ENCODE peak calls at places on chromosomes 6 and 20, in six cellular contexts. M is HepG2, T is K562, Q is NB4, R is A549, W is GM12878. P is an unnamed sample.

GRCh38 chr6:69391106-69391505 is 405.7 kb downstream of the LMBRD1 start:
- DNase-seq in W (no peak), R (no peak), Q (no peak), T (no peak), M (no peak), P (no peak)

GRCh38 chr6:11644601-11645000 is 107.1 kb downstream of the TMEM170B start:
- DNase-seq in M (no peak), W (no peak), Q (no peak), T (no peak), R (no peak), P (no peak)

GRCh38 chr6:148835920-148836441 is 89.2 kb downstream of the UST start:
- DNase-seq in M (no peak), W (no peak), R (no peak), T (no peak), Q (no peak), P (no peak)

GRCh38 chr20:11045412-11046175 is 371.8 kb upstream of the JAG1 start:
- DNase-seq in R (no peak), M (peak), W (no peak), T (no peak), Q (no peak), P (no peak)

GRCh38 chr6:163490826-163491577 is 76.5 kb downstream of the QKI start:
- DNase-seq in T (no peak), M (no peak), R (peak), W (no peak), Q (no peak), P (peak)

GRCh38 chr20:20666359-20666758 is 46.1 kb downstream of the RALGAPA2 start:
- DNase-seq in T (no peak), M (no peak), W (no peak), Q (peak), R (no peak), P (peak)

GRCh38 chr6:135842618-135843392 is 8.7 kb upstream of the PDE7B start:
- DNase-seq in T (no peak), R (no peak), W (no peak), M (no peak), Q (no peak), P (no peak)

GRCh38 chr6:113315068-113315467 is 542.1 kb upstream of the MARCKS start:
- DNase-seq in T (no peak), R (no peak), W (no peak), M (no peak), Q (no peak), P (no peak)

GRCh38 chr20:3646067-3646440 is 17.1 kb downstream of the GFRA4 start:
- DNase-seq in M (no peak), R (no peak), W (no peak), Q (no peak), T (no peak), P (no peak)

GRCh38 chr6:27617700-27618689 is 145.1 kb upstream of the ZNF184 start:
- DNase-seq in M (no peak), R (peak), Q (peak), T (peak), W (no peak), P (peak)

GRCh38 chr6:23245559-23245958 is 676.2 kb downstream of the HDGFL1 start:
- DNase-seq in Q (no peak), W (no peak), M (no peak), T (no peak), R (no peak), P (no peak)

GRCh38 chr6:111739257-111739696 is 133.6 kb upstream of the TRAF3IP2 start:
- DNase-seq in R (no peak), M (no peak), Q (no peak), W (no peak), T (no peak), P (no peak)

GRCh38 chr20:4041748-4042411 is 26.5 kb upstream of the RNF24 start:
- DNase-seq in T (peak), Q (peak), R (peak), M (no peak), W (no peak), P (peak)

GRCh38 chr6:139839506-139840156 is 465.2 kb upstream of the CITED2 start:
- DNase-seq in W (no peak), Q (peak), M (no peak), R (no peak), T (no peak), P (no peak)

GRCh38 chr20:4956200-4956810 is 45.0 kb downstream of the SLC23A2 start:
- DNase-seq in M (peak), W (no peak), T (peak), R (peak), Q (peak), P (peak)

GRCh38 chr6:45504947-45505346 is 127.2 kb upstream of the SUPT3H start:
- DNase-seq in Q (no peak), R (no peak), T (no peak), W (no peak), M (no peak), P (peak)

GRCh38 chr6:30767158-30767943 is 23.0 kb upstream of the IER3 start:
- DNase-seq in R (no peak), Q (no peak), T (peak), W (peak), M (no peak), P (no peak)

GRCh38 chr20:18585134-18585533 is 2.7 kb upstream of the DTD1 start:
- DNase-seq in M (peak), Q (no peak), T (no peak), W (no peak), R (no peak), P (no peak)

GRCh38 chr20:62427172-62428007 is at the start of gene RBBP8NL:
- DNase-seq in M (no peak), T (no peak), Q (no peak), R (no peak), W (no peak), P (no peak)

GRCh38 chr6:6503186-6503585 is 85.3 kb upstream of the LY86 start:
- DNase-seq in T (no peak), W (no peak), R (no peak), M (no peak), Q (no peak), P (no peak)

GRCh38 chr6:1846611-1847010 is 236.9 kb downstream of the FOXC1 start:
- DNase-seq in R (no peak), T (no peak), Q (no peak), M (no peak), W (no peak), P (no peak)

GRCh38 chr20:38321959-38322598 is 18.1 kb downstream of the BPI start:
- DNase-seq in R (peak), Q (peak), T (peak), W (no peak), M (peak), P (peak)

GRCh38 chr6:169918239-169918953 is 167.0 kb downstream of the ERMARD start:
- DNase-seq in M (no peak), Q (no peak), R (no peak), T (no peak), W (no peak), P (peak)

GRCh38 chr6:100803264-100803663 is 77.9 kb downstream of the ASCC3 start:
- DNase-seq in M (no peak), R (no peak), Q (peak), W (no peak), T (no peak), P (no peak)

GRCh38 chr6:14804001-14804401 is 441.9 kb upstream of the JARID2 start:
- DNase-seq in Q (no peak), R (no peak), T (no peak), M (no peak), W (no peak), P (no peak)

GRCh38 chr20:38126146-38126912 is 38.7 kb downstream of the TGM2 start:
- DNase-seq in W (no peak), Q (no peak), T (no peak), M (no peak), R (no peak), P (no peak)

GRCh38 chr6:81748946-81749345 is 3.5 kb downstream of the TENT5A start:
- DNase-seq in W (no peak), Q (peak), T (no peak), M (no peak), R (no peak), P (peak)

GRCh38 chr6:37205189-37205996 is 35.4 kb downstream of the PIM1 start:
- DNase-seq in M (no peak), Q (no peak), R (no peak), T (peak), W (no peak), P (no peak)

GRCh38 chr6:113856011-113856551 is 1.1 kb upstream of the MARCKS start:
- DNase-seq in W (no peak), M (no peak), Q (peak), R (peak), T (no peak), P (no peak)

GRCh38 chr6:153043719-153044118 is 41.2 kb upstream of the MTRF1L start:
- DNase-seq in R (no peak), Q (no peak), M (no peak), W (no peak), T (no peak), P (no peak)

GRCh38 chr20:25364879-25365699 is 25.5 kb downstream of the ABHD12 start:
- DNase-seq in T (no peak), M (no peak), Q (no peak), R (no peak), W (no peak), P (no peak)

GRCh38 chr6:38169221-38169674 is 349.7 kb downstream of the ZFAND3 start:
- DNase-seq in T (no peak), W (no peak), M (no peak), R (no peak), Q (no peak), P (no peak)

GRCh38 chr6:83151114-83151513 is 42.0 kb downstream of the PGM3 start:
- DNase-seq in T (no peak), W (no peak), M (no peak), Q (no peak), R (no peak), P (no peak)

GRCh38 chr6:47264775-47265184 is 44.9 kb downstream of the TNFRSF21 start:
- DNase-seq in M (no peak), T (no peak), W (no peak), R (no peak), Q (no peak), P (peak)

DNA sequence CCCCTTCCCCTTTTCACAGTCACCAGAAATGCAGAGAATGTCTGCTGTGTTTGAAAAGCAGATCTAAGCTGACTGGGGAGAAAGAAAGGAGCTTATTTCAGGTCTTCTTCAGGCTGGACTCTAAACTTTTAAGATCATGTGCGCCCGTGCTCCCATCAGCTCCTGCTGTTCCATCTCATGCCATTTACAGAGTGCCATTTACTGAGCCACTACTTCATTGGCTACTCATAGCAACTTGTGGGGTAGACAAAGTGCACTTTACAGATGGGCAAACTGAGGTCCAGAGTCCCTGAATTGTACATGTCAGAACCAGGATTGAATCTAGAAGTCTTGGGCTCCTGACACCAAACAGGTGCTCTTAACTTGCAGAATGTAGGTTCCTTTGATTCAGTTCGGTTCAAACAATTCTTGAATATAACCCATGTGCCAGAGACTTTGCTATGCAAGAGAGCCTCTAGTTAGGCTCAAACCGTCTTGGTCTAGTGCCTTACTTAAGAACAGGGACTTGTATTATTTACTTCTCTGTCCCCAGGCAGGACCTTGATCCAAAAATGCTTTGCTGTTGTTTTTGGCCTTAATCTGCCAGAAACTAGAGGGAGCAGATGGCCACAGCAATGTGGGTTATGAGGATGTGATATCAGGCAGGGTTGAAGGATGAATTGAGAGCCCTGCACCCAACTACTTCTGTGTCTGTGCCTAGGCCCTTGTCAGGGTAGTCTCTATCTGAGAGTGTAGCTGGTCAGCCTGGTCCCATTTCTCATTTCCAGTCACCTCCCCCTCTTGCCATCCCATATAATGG is 56.4 kb downstream of the RALY start:
- DNase-seq in T (no peak), M (no peak), Q (no peak), W (no peak), R (no peak), P (no peak)
- TF ChIP-seq POLR2A in T (no peak), M (no peak), Q (no peak), W (no peak), R (no peak), P (no peak)

GRCh38 chr20:13302647-13303425 is 81.8 kb downstream of the ISM1 start:
- DNase-seq in R (peak), Q (peak), M (peak), T (peak), W (no peak), P (peak)
- TF ChIP-seq MYC in R (no peak), Q (no peak), M (no peak), T (no peak), W (no peak), P (no peak)

GRCh38 chr6:3162565-3163247 is 5.4 kb upstream of the TUBB2A start:
- DNase-seq in W (no peak), R (peak), M (peak), Q (peak), T (peak), P (peak)
- TF ChIP-seq POLR2A in W (no peak), R (peak), M (peak), Q (peak), T (peak), P (peak)

DNA sequence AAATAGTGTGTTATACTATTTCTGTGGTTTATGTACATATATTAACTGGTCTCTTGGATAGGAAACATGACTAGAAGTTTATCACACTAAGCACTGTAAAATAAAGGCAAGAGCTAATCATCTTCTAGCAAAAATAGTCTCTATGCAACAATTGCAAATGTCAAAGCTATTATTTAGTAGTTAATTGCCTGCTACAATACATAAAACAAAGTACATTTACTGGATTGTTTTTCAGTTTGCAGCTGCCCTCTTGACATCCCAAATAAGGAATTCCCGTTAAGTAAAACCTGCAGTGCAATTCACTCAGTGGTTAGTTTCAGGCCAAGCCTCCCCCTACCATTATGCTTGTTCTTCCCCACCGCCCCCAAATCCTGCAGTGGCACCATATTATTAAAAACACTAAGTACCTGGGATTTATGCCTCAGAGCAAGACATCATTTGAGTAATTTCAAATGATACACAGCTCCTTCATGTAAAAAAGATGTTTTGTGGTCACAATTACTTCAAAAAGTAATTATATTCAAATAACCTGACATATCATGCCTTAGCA is 1.6 kb upstream of the ATP5F1E start:
- DNase-seq in M (no peak), Q (no peak), T (no peak), W (no peak), R (no peak), P (no peak)
- TF ChIP-seq MYC in M (no peak), Q (no peak), T (no peak), W (no peak), R (no peak), P (no peak)

GRCh38 chr20:50379049-50379990 is 130.9 kb upstream of the PTPN1 start:
- DNase-seq in Q (peak), W (no peak), R (no peak), M (no peak), T (no peak), P (peak)
- TF ChIP-seq POLR2A in Q (no peak), W (no peak), R (no peak), M (no peak), T (no peak), P (no peak)

DNA sequence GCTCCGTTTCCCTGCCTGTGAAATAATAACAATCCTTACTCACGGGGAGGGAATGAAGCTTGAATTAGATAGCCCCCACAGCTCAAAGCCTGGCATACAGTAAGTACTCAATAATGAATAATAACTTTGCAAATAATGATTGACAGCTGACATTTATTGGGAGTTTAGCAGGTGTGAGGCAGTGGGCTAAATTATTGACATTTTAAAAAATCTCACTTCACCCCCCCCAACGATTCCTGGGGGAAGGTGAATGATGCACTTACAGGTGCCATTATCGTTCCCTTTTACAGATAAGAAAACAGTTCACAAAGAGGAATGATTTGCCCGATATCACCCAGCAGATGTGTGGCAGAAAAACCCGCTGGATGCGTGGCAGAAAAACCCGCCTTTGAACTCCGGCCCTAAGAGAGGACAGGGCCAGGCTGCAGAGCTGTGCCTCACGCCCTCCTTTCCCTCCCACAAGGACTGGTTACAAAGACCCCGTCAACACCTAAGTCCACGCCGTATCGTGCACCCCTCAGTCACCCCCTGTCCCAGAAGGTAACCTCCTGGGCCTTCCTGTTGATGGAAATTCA is 114.2 kb upstream of the PTPN1 start:
- DNase-seq in T (no peak), Q (no peak), M (no peak), R (no peak), W (no peak), P (no peak)
- TF ChIP-seq MYC in T (no peak), Q (no peak), M (no peak), R (no peak), W (no peak), P (no peak)

GRCh38 chr20:1895674-1896496 is 678 bp downstream of the SIRPA start:
- DNase-seq in T (no peak), R (peak), M (no peak), W (no peak), Q (peak), P (peak)

GRCh38 chr20:1896859-1897258 is 1.7 kb downstream of the SIRPA start:
- DNase-seq in T (no peak), M (no peak), Q (no peak), R (no peak), W (no peak), P (no peak)

GRCh38 chr20:1893721-1894470 is 1.3 kb upstream of the SIRPA start:
- DNase-seq in M (peak), Q (peak), T (no peak), R (no peak), W (no peak), P (no peak)

GRCh38 chr20:1894951-1895673 is at the start of gene SIRPA:
- DNase-seq in T (peak), Q (peak), R (peak), M (no peak), W (no peak), P (peak)

GRCh38 chr20:1894471-1894950 is 696 bp upstream of the SIRPA start:
- DNase-seq in Q (peak), W (no peak), T (peak), R (peak), M (no peak), P (peak)
- TF ChIP-seq POLR2A in Q (no peak), W (peak), T (no peak), R (no peak), M (no peak), P (peak)

GRCh38 chr6:110705543-110705942 is 109.7 kb downstream of the CDK19 start:
- DNase-seq in Q (no peak), M (no peak), T (no peak), R (no peak), W (no peak), P (no peak)

GRCh38 chr6:110699780-110700179 is 115.5 kb downstream of the CDK19 start:
- DNase-seq in T (no peak), Q (no peak), R (no peak), W (no peak), M (no peak), P (no peak)

GRCh38 chr6:110703010-110703905 is 112.0 kb downstream of the CDK19 start:
- DNase-seq in W (no peak), R (no peak), T (no peak), M (no peak), Q (no peak), P (no peak)

GRCh38 chr6:110708295-110708965 is 106.8 kb downstream of the CDK19 start:
- DNase-seq in R (no peak), Q (peak), T (no peak), M (no peak), W (no peak), P (no peak)

DNA sequence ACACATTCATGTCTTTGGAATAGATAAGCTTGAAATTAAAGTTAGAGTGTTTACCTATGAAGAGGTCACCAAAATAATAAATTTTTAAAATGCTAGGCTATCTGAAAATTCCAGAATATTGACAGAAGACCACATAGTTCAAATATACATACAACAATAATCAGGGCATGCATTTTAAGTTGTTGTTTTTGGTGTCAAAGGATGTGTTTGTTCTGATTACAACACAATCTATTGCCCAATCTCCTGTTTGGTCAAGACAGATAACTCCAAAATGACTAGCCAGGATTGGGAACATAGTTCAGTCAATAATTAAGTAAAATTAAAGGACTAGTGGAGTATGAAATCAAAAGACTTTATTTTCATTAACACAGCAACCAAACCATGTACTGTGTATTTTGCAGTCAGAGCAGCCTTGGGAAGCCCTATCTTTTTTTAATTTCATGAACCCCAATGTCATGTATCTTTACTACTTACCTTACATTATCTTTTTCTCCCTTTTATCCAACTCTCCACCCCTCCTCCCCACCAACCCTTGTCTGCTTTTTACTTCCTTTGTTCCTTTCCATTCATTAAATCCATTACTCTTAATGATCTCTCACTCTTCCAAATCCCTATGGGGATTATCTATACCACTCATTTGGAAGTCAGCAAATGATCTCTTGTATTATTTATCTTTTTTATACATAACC is 111.2 kb downstream of the CDK19 start:
- DNase-seq in T (no peak), Q (peak), R (no peak), M (peak), W (no peak), P (no peak)
- TF ChIP-seq MYC in T (no peak), Q (no peak), R (no peak), M (no peak), W (no peak), P (no peak)

GRCh38 chr6:33419580-33420492 is at the start of gene SYNGAP1:
- DNase-seq in T (no peak), R (no peak), M (no peak), Q (no peak), W (no peak), P (no peak)
- TF ChIP-seq POLR2A in T (no peak), R (no peak), M (no peak), Q (no peak), W (no peak), P (no peak)

P was measured in endothelial cell of umbilical vein.